ENCODE peak calls at places on chromosomes 4 and X, in nine cellular contexts. N is Calu3; X is NCI-H1092 treated with DMSO at 0.1 percent for 48 hours; H is AG08396; D is endothelial cell; V is T-helper 9 cell; E is activated CD8-positive, alpha-beta T cell treated with anti-CD3 and anti-CD28 coated beads for 36 hours; L is HCEC 1CT; O is SJSA1. F is an unnamed sample.

GRCh38 chrX:111394581-111394980 is 17.4 kb downstream of the DCX start:
- DNase-seq in V (no peak), D (no peak), L (no peak), N (no peak), X (no peak), E (no peak), H (no peak), O (no peak), F (no peak)

GRCh38 chr4:2243682-2244380 is 1.9 kb upstream of the HAUS3 start:
- DNase-seq in D (no peak), N (no peak), X (peak; percentile 61), V (no peak), H (peak; percentile 50), L (no peak), E (peak; percentile 45), O (peak; percentile 10), F (no peak)

GRCh38 chr4:154736774-154737173 is 7.0 kb upstream of the LRAT start:
- DNase-seq in N (no peak), L (no peak), O (no peak), E (no peak), H (no peak), X (no peak), D (no peak), V (no peak), F (no peak)

GRCh38 chr4:184097240-184097619 is 120.4 kb downstream of the ENPP6 start:
- DNase-seq in D (peak; percentile 43), E (peak; percentile 57), L (no peak), H (peak; percentile 36), V (no peak), O (no peak), N (no peak), X (no peak), F (no peak)

GRCh38 chrX:85375333-85375738 is 4.1 kb downstream of the POF1B start:
- DNase-seq in N (peak; percentile 23), V (no peak), D (no peak), X (no peak), L (no peak), O (no peak), H (no peak), E (no peak), F (no peak)

GRCh38 chrX:42686296-42686695 is 91.7 kb downstream of the PPP1R2C start:
- DNase-seq in L (no peak), O (no peak), N (no peak), H (no peak), E (no peak), D (no peak), X (no peak), V (no peak), F (peak; percentile 26)

GRCh38 chr4:187451776-187452175 is 543.8 kb upstream of the ZFP42 start:
- DNase-seq in L (no peak), V (no peak), O (no peak), H (no peak), D (no peak), N (no peak), X (no peak), E (no peak), F (no peak)

GRCh38 chr4:139815646-139816601 is 150.3 kb downstream of the MGST2 start:
- DNase-seq in O (peak; percentile 91), X (peak; percentile 73), H (peak; percentile 71), D (peak; percentile 37), N (no peak), V (no peak), E (peak; percentile 15), L (peak; percentile 76), F (peak; percentile 70)

GRCh38 chr4:38989487-38989886 is 42.7 kb downstream of the TMEM156 start:
- DNase-seq in D (no peak), X (no peak), L (no peak), N (no peak), H (no peak), V (no peak), O (no peak), E (no peak), F (no peak)

GRCh38 chr4:111979921-111980320 is 165.3 kb upstream of the FAM241A start:
- DNase-seq in L (no peak), V (no peak), E (no peak), N (no peak), X (no peak), H (no peak), D (no peak), O (no peak), F (no peak)